ENCODE peak calls at places on chromosomes 1 and 21, in nine cellular contexts. A is fibroblast of lung, G is MM.1S, I is psoas muscle, L is left ventricle myocardium inferior, D is HCT116, H is tibial artery, X is gastrocnemius medialis, P is pancreas. N is an unnamed sample. For H3K27me3 and H3K4me1, the result is how much of the 10 kb centered on the place peaks cover.

GRCh38 chr1:57638239-57638638 is 214.4 kb upstream of the DAB1 start:
- DNase-seq in A (no peak), G (no peak), I (no peak), L (no peak), D (no peak), H (no peak), X (no peak), P (no peak), N (no peak)

GRCh38 chr1:221574529-221574928 is 167.4 kb downstream of the DUSP10 start:
- DNase-seq in A (peak), G (no peak), I (no peak), L (no peak), D (no peak), H (no peak), X (no peak), P (no peak), N (no peak)

GRCh38 chr1:93955765-93956164 is 46.5 kb upstream of the GCLM start:
- DNase-seq in A (no peak), G (no peak), I (no peak), L (no peak), D (no peak), H (no peak), X (no peak), P (no peak), N (no peak)

GRCh38 chr1:109642610-109643009 is 13.3 kb upstream of the GSTM4 start:
- DNase-seq in A (no peak), G (no peak), I (no peak), L (no peak), D (no peak), H (peak), X (no peak), P (no peak), N (no peak)

GRCh38 chr1:22609291-22609690 is 27.1 kb upstream of the C1QA start:
- DNase-seq in A (no peak), G (no peak), I (peak), L (no peak), D (no peak), H (no peak), X (no peak), P (no peak), N (no peak)

GRCh38 chr1:66637146-66637545 is 103.2 kb downstream of the SGIP1 start:
- DNase-seq in A (peak), G (no peak), I (no peak), L (no peak), D (no peak), H (no peak), X (no peak), P (no peak), N (no peak)

GRCh38 chr1:216499581-216500272 is 76.5 kb upstream of the USH2A start:
- DNase-seq in A (no peak), G (no peak), I (no peak), L (no peak), D (no peak), H (no peak), X (no peak), P (no peak), N (no peak)

GRCh38 chr1:200242379-200243041 is 167.3 kb downstream of the ZNF281 start:
- DNase-seq in A (peak), G (no peak), I (no peak), L (peak), D (no peak), H (no peak), X (no peak), P (no peak), N (no peak)

GRCh38 chr1:205285391-205286101 is 36.0 kb downstream of the NUAK2 start:
- DNase-seq in A (peak), G (peak), I (no peak), L (no peak), D (no peak), H (no peak), X (no peak), P (no peak), N (no peak)

GRCh38 chr21:35924714-35925301 is 135.5 kb downstream of the SETD4 start:
- DNase-seq in A (peak), G (no peak), I (peak), L (no peak), D (no peak), H (no peak), X (peak), P (no peak), N (no peak)

GRCh38 chr1:28359592-28360239 is 9.8 kb upstream of the PHACTR4 start:
- DNase-seq in A (peak), G (peak), I (peak), L (peak), D (no peak), H (peak), X (peak), P (peak), N (peak)

GRCh38 chr21:18622383-18622782 is 218.8 kb upstream of the TMPRSS15 start:
- DNase-seq in A (no peak), G (no peak), I (no peak), L (no peak), D (no peak), H (no peak), X (no peak), P (no peak), N (no peak)

GRCh38 chr1:95086949-95087533 is 14.3 kb upstream of the ALG14 start:
- DNase-seq in A (peak), G (no peak), I (no peak), L (no peak), D (no peak), H (no peak), X (peak), P (peak), N (no peak)

GRCh38 chr1:170012920-170013319 is 61.6 kb downstream of the KIFAP3 start:
- DNase-seq in A (no peak), G (no peak), I (no peak), L (no peak), D (no peak), H (no peak), X (no peak), P (no peak), N (no peak)

GRCh38 chr21:17441370-17441769 is 71.5 kb upstream of the CXADR start:
- DNase-seq in A (peak), G (no peak), I (no peak), L (no peak), D (no peak), H (no peak), X (no peak), P (peak), N (no peak)

GRCh38 chr1:3018576-3018975 is 2.7 kb upstream of the ACTRT2 start:
- DNase-seq in A (no peak), G (no peak), I (no peak), L (peak), D (no peak), H (peak), X (no peak), P (no peak), N (no peak)

GRCh38 chr1:27772071-27772470 is 948 bp upstream of the STX12 start:
- DNase-seq in A (peak), G (no peak), I (no peak), L (no peak), D (no peak), H (no peak), X (no peak), P (no peak), N (no peak)

GRCh38 chr1:227959325-227959860 is 11.7 kb upstream of the WNT9A start:
- DNase-seq in A (no peak), G (no peak), I (peak), L (no peak), D (no peak), H (peak), X (no peak), P (no peak), N (no peak)

GRCh38 chr1:11731719-11732283 is 4.1 kb upstream of the AGTRAP start:
- DNase-seq in A (peak), G (no peak), I (peak), L (peak), D (no peak), H (peak), X (peak), P (no peak), N (peak)

GRCh38 chr1:8055973-8056372 is 29.9 kb upstream of the ERRFI1 start:
- DNase-seq in A (peak), G (no peak), I (no peak), L (no peak), D (peak), H (no peak), X (no peak), P (no peak), N (no peak)

GRCh38 chr1:178093958-178094751 is at the start of gene RASAL2:
- DNase-seq in A (peak), G (peak), I (peak), L (peak), D (no peak), H (peak), X (peak), P (peak), N (peak)
- TF ChIP-seq CTCF in A (peak), G (peak), I (peak), L (peak), D (peak), H (no peak), X (peak), P (no peak), N (no peak)

DNA sequence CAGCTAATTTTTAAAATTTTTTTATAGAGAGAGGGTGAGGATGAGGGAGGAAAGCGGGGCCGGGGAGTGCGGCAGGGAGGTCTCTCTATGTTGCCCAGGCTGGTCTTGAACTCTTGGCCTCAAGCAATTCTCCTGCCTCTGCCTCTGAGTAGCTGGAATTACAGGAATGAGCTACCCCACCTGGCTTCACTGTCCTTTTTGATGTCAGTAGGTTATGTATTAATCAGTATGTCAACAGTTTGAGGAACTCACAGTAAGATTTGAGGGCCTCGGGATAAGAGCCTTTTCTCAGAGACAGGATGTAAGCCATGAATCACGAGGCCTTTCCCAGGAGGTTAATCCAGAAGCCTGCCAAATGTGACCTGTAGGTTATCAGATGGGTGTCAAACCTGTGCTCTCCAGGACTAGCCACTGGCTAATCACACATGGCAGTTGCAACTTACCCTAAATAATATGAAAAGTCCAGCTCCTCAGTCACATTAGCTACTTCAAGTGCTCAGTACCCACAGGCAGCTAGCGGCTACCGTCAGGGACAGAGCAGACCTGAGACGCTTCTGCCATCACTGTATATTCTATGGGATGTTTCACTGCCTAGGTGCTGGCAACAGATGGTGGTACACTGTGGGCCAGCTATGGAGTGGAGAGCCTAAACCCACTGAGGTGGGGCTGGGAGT is 33.1 kb downstream of the TRIM67 start:
- DNase-seq in A (no peak), G (no peak), I (no peak), L (no peak), D (no peak), H (no peak), X (no peak), P (no peak), N (no peak)
- H3K27me3 ChIP-seq in A (under half), G (under half), I (under half), L (under half), D (under half), H (under half), X (under half), P (under half), N (under half)

DNA sequence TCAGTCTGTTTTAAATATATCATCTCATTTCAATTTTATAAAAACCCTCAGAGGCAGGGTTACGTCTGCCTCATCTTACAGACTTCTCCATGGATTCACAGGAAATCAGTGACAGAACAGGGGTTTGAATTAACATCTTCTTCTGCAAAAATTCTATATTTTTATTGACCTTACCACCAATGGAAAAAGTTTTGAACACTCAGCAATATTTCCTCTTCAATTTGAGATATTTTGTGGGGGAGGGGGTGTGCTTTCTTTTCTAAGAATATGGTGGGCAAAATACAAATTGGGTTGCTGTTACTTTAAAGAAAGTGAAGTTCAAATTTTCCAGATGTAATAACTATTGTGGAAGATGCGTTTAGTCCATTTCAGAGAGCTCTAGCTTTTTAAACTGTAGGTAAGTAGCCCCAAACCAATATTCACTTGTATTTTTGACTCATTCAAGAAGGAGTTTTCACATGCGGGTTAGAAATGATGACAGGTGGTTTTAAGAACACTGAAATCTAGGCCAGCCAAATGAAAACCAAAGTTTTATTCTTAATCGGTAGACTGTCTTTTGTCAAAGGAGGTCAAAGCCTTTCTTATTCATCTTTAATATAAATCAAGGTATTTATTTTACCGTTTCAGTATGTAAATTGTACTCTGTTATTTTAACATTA is 17.4 kb downstream of the TGFB2 start:
- DNase-seq in A (no peak), G (no peak), I (no peak), L (no peak), D (no peak), H (no peak), X (no peak), P (no peak), N (no peak)
- H3K4me1 ChIP-seq in A (under half), G (under half), I (under half), L (under half), D (under half), H (half or more), X (half or more), P (under half), N (under half)

GRCh38 chr21:28871388-28872015 is 121.2 kb downstream of the LTN1 start:
- DNase-seq in A (peak), G (no peak), I (no peak), L (no peak), D (no peak), H (no peak), X (no peak), P (no peak), N (no peak)
- TF ChIP-seq CTCF in A (no peak), G (no peak), I (no peak), L (no peak), D (no peak), H (no peak), X (no peak), P (no peak), N (no peak)

GRCh38 chr1:152741656-152742055 is 16.2 kb upstream of the KPRP start:
- DNase-seq in A (no peak), G (no peak), I (no peak), L (no peak), D (no peak), H (no peak), X (no peak), P (no peak), N (no peak)

GRCh38 chr1:152745289-152745704 is 12.5 kb upstream of the KPRP start:
- DNase-seq in A (peak), G (no peak), I (no peak), L (no peak), D (peak), H (no peak), X (no peak), P (no peak), N (no peak)

GRCh38 chr1:152743371-152744145 is 14.3 kb upstream of the KPRP start:
- DNase-seq in A (no peak), G (no peak), I (no peak), L (no peak), D (no peak), H (no peak), X (no peak), P (no peak), N (no peak)

GRCh38 chr1:152735648-152736047 is 22.2 kb upstream of the KPRP start:
- DNase-seq in A (no peak), G (no peak), I (no peak), L (no peak), D (no peak), H (no peak), X (no peak), P (no peak), N (no peak)

DNA sequence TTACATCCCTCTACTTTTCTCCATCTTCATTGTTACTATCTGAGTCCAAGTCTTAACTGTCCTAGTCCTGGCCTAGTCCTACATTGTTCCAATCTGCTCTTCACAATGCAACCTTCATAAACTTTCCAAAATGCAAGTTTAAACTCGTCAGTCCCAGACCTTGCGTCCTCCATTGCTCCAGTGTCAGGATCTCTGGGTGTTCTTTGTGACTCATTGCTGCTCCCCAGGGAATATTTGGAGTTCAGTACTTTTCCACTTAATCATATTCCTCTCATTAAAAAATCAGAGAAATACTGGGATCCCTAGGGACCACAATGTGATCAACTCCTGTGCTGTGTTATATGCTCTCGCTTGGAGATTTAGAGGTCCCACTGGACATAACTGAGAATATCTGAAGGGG is 18.0 kb upstream of the KPRP start:
- DNase-seq in A (no peak), G (no peak), I (no peak), L (no peak), D (no peak), H (no peak), X (no peak), P (no peak), N (no peak)
- H3K27me3 ChIP-seq in A (under half), G (under half), I (under half), L (under half), D (under half), H (under half), X (under half), P (under half), N (under half)

DNA sequence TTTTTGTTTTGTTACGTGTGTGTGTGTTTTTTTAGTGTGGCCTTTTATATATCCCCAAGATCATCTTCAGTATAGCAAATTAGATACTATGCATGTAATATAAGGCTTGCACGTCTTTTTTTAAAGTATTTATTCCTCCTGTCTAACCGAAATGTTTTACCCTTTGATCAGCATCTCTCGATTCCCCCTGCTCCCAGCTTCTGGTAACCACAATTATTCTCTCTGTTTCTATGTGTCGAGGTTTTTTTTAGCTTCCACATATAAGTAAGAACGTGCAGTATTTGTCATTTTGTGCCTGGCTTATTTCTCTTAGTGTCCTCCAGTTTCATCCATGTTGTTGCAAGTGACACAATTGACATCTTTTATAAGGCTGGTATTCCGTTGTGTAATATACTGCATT is 18.7 kb downstream of the CEP85 start:
- DNase-seq in A (no peak), G (peak), I (no peak), L (no peak), D (no peak), H (no peak), X (no peak), P (no peak), N (no peak)
- H3K4me1 ChIP-seq in A (under half), G (under half), I (under half), L (under half), D (under half), H (under half), X (under half), P (under half), N (under half)